ENCODE peak calls at places on chromosomes 2 and 18, in eight cellular contexts. D is left lung, I is fibroblast of mammary gland, J is kidney, L is esophagus squamous epithelium, Q is prostate gland, N is AG10803, M is K562. F is an unnamed sample.
A peak's percentile ranks its signal among the peaks of the same experiment; 100 is the strongest.

GRCh38 chr18:46264255-46264654 is 160.1 kb downstream of the HAUS1 start:
- DNase-seq in D (no peak), I (peak; percentile 35), J (no peak), L (no peak), Q (no peak), N (peak; percentile 34), M (no peak), F (no peak)

GRCh38 chr2:66688951-66689350 is 254.0 kb downstream of the MEIS1 start:
- DNase-seq in D (no peak), I (no peak), J (no peak), L (no peak), Q (no peak), N (no peak), M (no peak), F (no peak)

GRCh38 chr2:39696838-39697237 is 31.1 kb downstream of the TMEM178A start:
- DNase-seq in D (no peak), I (peak; percentile 80), J (no peak), L (no peak), Q (no peak), N (peak; percentile 78), M (no peak), F (no peak)

GRCh38 chr2:44169155-44169898 is 652 bp downstream of the PPM1B start:
- DNase-seq in D (peak; percentile 39), I (peak; percentile 54), J (peak; percentile 88), L (peak; percentile 16), Q (peak; percentile 20), N (peak; percentile 25), M (peak; percentile 39), F (peak; percentile 45)

GRCh38 chr2:156005531-156005930 is 327.0 kb downstream of the NR4A2 start:
- DNase-seq in D (no peak), I (no peak), J (peak; percentile 48), L (no peak), Q (no peak), N (no peak), M (no peak), F (no peak)

GRCh38 chr18:79554945-79555645 is 124.5 kb upstream of the CTDP1 start:
- DNase-seq in D (peak; percentile 21), I (no peak), J (peak; percentile 59), L (no peak), Q (no peak), N (no peak), M (no peak), F (no peak)

GRCh38 chr2:85324639-85325465 is 2.9 kb downstream of the TGOLN2 start:
- DNase-seq in D (no peak), I (peak; percentile 49), J (no peak), L (no peak), Q (no peak), N (no peak), M (no peak), F (no peak)

GRCh38 chr2:119432882-119433522 is 1.3 kb downstream of the TMEM37 start:
- DNase-seq in D (no peak), I (no peak), J (no peak), L (no peak), Q (no peak), N (no peak), M (no peak), F (no peak)

GRCh38 chr2:183995632-183996031 is 602.7 kb upstream of the ZNF804A start:
- DNase-seq in D (no peak), I (no peak), J (no peak), L (no peak), Q (no peak), N (no peak), M (no peak), F (peak; percentile 14)

GRCh38 chr18:13613591-13614317 is 112.6 kb downstream of the FAM210A start:
- DNase-seq in D (no peak), I (no peak), J (no peak), L (no peak), Q (no peak), N (no peak), M (no peak), F (no peak)

GRCh38 chr2:235381261-235381912 is 112.5 kb upstream of the AGAP1 start:
- DNase-seq in D (no peak), I (peak; percentile 46), J (no peak), L (no peak), Q (no peak), N (peak; percentile 21), M (no peak), F (no peak)

GRCh38 chr2:156841321-156841720 is 405.1 kb downstream of the GPD2 start:
- DNase-seq in D (no peak), I (no peak), J (no peak), L (no peak), Q (no peak), N (no peak), M (no peak), F (no peak)

GRCh38 chr18:10660485-10660884 is 134.7 kb downstream of the NAPG start:
- DNase-seq in D (no peak), I (peak; percentile 83), J (peak; percentile 87), L (no peak), Q (no peak), N (peak; percentile 64), M (no peak), F (no peak)

GRCh38 chr2:46241344-46241743 is 55.9 kb upstream of the EPAS1 start:
- DNase-seq in D (no peak), I (peak; percentile 54), J (no peak), L (no peak), Q (no peak), N (no peak), M (no peak), F (no peak)

GRCh38 chr2:201205516-201205850 is 22.5 kb downstream of the CASP10 start:
- DNase-seq in D (no peak), I (peak; percentile 28), J (no peak), L (no peak), Q (no peak), N (peak; percentile 68), M (no peak), F (no peak)

GRCh38 chr2:189613650-189614420 is 33.2 kb upstream of the SLC40A1 start:
- DNase-seq in D (no peak), I (peak; percentile 38), J (no peak), L (no peak), Q (no peak), N (peak; percentile 46), M (no peak), F (peak; percentile 39)

DNA sequence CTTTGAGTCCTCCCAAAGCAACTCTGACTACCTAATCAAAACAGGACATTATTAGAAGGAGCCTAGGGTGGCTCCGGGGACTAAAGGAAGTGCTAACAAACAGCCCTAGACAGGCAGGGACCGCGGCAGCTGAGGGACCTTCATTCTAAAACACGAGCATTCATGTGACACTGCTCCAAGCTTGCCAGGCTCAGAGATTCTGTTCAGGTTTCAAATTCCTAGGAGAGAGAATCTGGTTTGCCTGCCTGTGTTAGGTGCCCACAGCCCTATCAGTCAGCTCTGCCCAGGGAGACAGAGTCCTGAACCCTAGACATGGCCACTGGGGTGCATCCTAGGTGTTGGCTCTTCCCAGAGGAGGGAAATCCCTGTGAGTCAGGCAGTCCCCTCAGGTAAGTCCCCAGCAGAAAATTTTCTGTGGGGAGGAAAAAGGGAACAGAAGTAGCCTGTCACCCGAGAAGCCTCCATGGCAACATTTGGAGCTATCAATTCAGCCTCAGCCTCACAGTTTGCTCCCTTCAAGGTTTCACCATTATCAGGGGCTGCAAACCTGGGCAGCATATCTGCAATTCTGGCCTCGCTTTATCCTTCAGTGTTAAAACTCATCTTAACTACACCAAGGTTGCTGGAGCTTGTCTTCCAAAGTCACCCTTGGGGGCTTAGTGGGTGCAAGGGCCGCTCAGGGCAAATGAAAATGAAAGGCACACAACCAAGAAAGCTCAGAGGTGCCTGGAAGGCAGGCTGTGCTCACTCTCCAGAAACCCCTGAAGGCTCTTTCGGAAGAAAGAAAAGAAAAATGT is 28.6 kb downstream of the PCBP1 start:
- DNase-seq in D (peak; percentile 34), I (no peak), J (no peak), L (no peak), Q (no peak), N (no peak), M (peak; percentile 25), F (no peak)
- H3K4me3 ChIP-seq in D (no peak overlapping the region), I (no peak overlapping the region), J (no peak overlapping the region), L (no peak overlapping the region), Q (no peak overlapping the region), N (no peak overlapping the region), M (no peak overlapping the region), F (no peak overlapping the region)

GRCh38 chr2:75561566-75562512 is 1.1 kb upstream of the EVA1A start:
- DNase-seq in D (no peak), I (peak; percentile 43), J (no peak), L (no peak), Q (no peak), N (peak; percentile 55), M (no peak), F (no peak)
- H3K4me3 ChIP-seq in D (peak overlapping the region; percentile 45), I (peak overlapping the region; percentile 84), J (peak overlapping the region; percentile 76), L (no peak overlapping the region), Q (no peak overlapping the region), N (peak overlapping the region; percentile 81), M (no peak overlapping the region), F (no peak overlapping the region)

DNA sequence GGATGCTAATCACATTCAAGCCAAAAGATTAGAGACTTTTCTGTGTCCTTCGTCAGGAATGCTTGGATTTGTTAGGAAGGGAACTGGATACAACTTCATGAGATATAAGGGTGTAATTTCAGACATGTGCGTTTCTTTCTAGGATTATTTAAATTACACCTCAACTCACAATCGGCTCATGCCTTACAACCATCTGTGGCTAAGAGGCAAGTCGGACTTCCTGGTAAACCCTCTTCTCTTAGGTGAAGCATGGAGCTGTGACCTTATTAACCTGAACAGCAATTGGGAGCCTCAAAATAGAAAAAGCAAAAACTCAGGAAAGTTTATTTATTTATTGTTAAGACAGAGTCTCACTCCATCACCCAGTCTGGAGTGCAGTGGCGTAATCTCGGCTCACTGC is 61.8 kb downstream of the SEMA4F start:
- DNase-seq in D (no peak), I (no peak), J (no peak), L (no peak), Q (no peak), N (no peak), M (no peak), F (no peak)
- H3K4me3 ChIP-seq in D (peak overlapping the region; percentile 37), I (peak overlapping the region; percentile 52), J (peak overlapping the region; percentile 63), L (peak overlapping the region; percentile 75), Q (no peak overlapping the region), N (peak overlapping the region; percentile 64), M (no peak overlapping the region), F (peak overlapping the region; percentile 59)

GRCh38 chr2:73987948-73988700 is 3.4 kb downstream of the TET3 start:
- DNase-seq in D (no peak), I (no peak), J (no peak), L (no peak), Q (peak; percentile 16), N (no peak), M (no peak), F (no peak)
- H3K4me3 ChIP-seq in D (peak overlapping the region; percentile 19), I (no peak overlapping the region), J (peak overlapping the region; percentile 50), L (peak overlapping the region; percentile 89), Q (peak overlapping the region; percentile 18), N (no peak overlapping the region), M (peak overlapping the region; percentile 38), F (peak overlapping the region; percentile 62)

DNA sequence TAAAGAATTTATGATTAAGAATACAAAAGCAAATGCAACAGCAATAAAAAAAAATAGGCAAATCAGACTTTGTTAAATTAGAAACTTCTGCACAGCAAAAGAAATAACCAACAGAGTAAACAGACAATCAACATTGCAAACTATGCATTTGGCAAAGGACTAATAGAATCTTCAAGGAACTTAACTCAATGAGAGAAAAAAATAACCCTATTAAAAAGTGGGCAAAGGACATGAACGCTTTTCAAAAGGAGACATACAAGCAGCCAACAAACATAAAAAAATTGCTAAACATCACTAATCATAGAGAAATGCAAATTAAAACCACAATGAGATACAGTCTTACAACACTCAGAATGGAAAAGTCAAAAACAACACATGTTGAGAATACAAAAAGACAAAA is 166.0 kb upstream of the DSEL start:
- DNase-seq in D (no peak), I (peak; percentile 42), J (no peak), L (no peak), Q (no peak), N (peak; percentile 77), M (no peak), F (no peak)
- H3K4me3 ChIP-seq in D (no peak overlapping the region), I (no peak overlapping the region), J (no peak overlapping the region), L (no peak overlapping the region), Q (no peak overlapping the region), N (no peak overlapping the region), M (no peak overlapping the region), F (no peak overlapping the region)

F was measured in BE2C.